ENCODE peak calls at places on chromosome 22, in eight cellular contexts. B is COLO829, X is immature natural killer cell, V is left ventricle myocardium inferior, Y is KBM-7, G is progenitor cell of endocrine pancreas, R is naive B cell, I is AG04450. Q is an unnamed sample.
A peak's percentile ranks its signal among the peaks of the same experiment; 100 is the strongest.

GRCh38 chr22:29353286-29353685 is 35.1 kb downstream of the AP1B1 start:
- DNase-seq in B (no peak), X (no peak), V (no peak), Y (no peak), G (no peak), R (no peak), I (no peak), Q (no peak)

GRCh38 chr22:49426098-49426497 is 401.6 kb downstream of the BRD1 start:
- DNase-seq in B (no peak), X (no peak), V (no peak), Y (no peak), G (no peak), R (no peak), I (no peak), Q (peak; percentile 42)

GRCh38 chr22:20569059-20570058 is 61.9 kb downstream of the MED15 start:
- DNase-seq in B (peak; percentile 95), X (peak; percentile 94), V (peak; percentile 61), Y (no peak), G (no peak), R (no peak), I (peak; percentile 94), Q (no peak)

GRCh38 chr22:36435516-36436415 is 45.7 kb downstream of the TXN2 start:
- DNase-seq in B (no peak), X (peak; percentile 80), V (no peak), Y (peak; percentile 55), G (no peak), R (peak; percentile 52), I (no peak), Q (no peak)

GRCh38 chr22:20429254-20430100 is 8.1 kb downstream of the SCARF2 start:
- DNase-seq in B (no peak), X (peak; percentile 77), V (peak; percentile 56), Y (peak; percentile 53), G (no peak), R (peak; percentile 74), I (no peak), Q (peak; percentile 90)

GRCh38 chr22:45131749-45132148 is 32.0 kb upstream of the NUP50 start:
- DNase-seq in B (no peak), X (no peak), V (peak; percentile 38), Y (peak; percentile 75), G (no peak), R (no peak), I (no peak), Q (no peak)

GRCh38 chr22:20965104-20965887 is 1.8 kb upstream of the AIFM3 start:
- DNase-seq in B (no peak), X (no peak), V (no peak), Y (no peak), G (no peak), R (no peak), I (no peak), Q (no peak)

GRCh38 chr22:48746789-48747425 is 1080.8 kb downstream of the BRD1 start:
- DNase-seq in B (no peak), X (no peak), V (no peak), Y (no peak), G (peak; percentile 3), R (no peak), I (no peak), Q (peak; percentile 18)

GRCh38 chr22:23219787-23220484 is 39.6 kb downstream of the BCR start:
- DNase-seq in B (no peak), X (peak; percentile 47), V (no peak), Y (peak; percentile 27), G (no peak), R (peak; percentile 54), I (no peak), Q (no peak)

Q was measured in ecto neural progenitor cell.